ENCODE peak calls at places on chromosomes 5 and 9, in seven cellular contexts. W is HepG2, H is H1, X is GM12878, B is IMR-90, N is endothelial cell of umbilical vein, Y is K562. S is an unnamed sample.

GRCh38 chr5:83050723-83051340 is 26.4 kb downstream of the TMEM167A start:
- DNase-seq in W (no peak), H (no peak), X (no peak), B (no peak), N (no peak), Y (no peak), S (no peak)

GRCh38 chr9:134620751-134621557 is 20.6 kb upstream of the COL5A1 start:
- DNase-seq in W (no peak), H (no peak), X (no peak), B (no peak), N (no peak), Y (no peak), S (no peak)

GRCh38 chr5:119810217-119810616 is 180.9 kb downstream of the FAM170A start:
- DNase-seq in W (no peak), H (no peak), X (no peak), B (no peak), N (no peak), Y (no peak), S (no peak)

GRCh38 chr9:126303488-126303887 is 23.1 kb upstream of the MVB12B start:
- DNase-seq in W (peak; percentile 37), H (no peak), X (no peak), B (no peak), N (no peak), Y (no peak), S (no peak)

GRCh38 chr5:166370928-166371690 is 1920.3 kb upstream of the WWC1 start:
- DNase-seq in W (no peak), H (no peak), X (no peak), B (no peak), N (no peak), Y (no peak), S (no peak)

GRCh38 chr5:26572486-26572885 is 465.9 kb downstream of the CDH9 start:
- DNase-seq in W (no peak), H (no peak), X (no peak), B (no peak), N (no peak), Y (no peak), S (no peak)

GRCh38 chr9:112273826-112274225 is 59.6 kb downstream of the PTBP3 start:
- DNase-seq in W (no peak), H (no peak), X (no peak), B (no peak), N (no peak), Y (no peak), S (no peak)

GRCh38 chr5:135568241-135568640 is 10.6 kb downstream of the CXCL14 start:
- DNase-seq in W (no peak), H (no peak), X (no peak), B (no peak), N (no peak), Y (no peak), S (no peak)

GRCh38 chr9:92236915-92237314 is 56.6 kb downstream of the IARS1 start:
- DNase-seq in W (no peak), H (no peak), X (no peak), B (no peak), N (no peak), Y (no peak), S (no peak)

GRCh38 chr5:90473321-90474234 is 993 bp downstream of the MBLAC2 start:
- DNase-seq in W (peak; percentile 12), H (no peak), X (no peak), B (peak; percentile 18), N (peak; percentile 48), Y (peak; percentile 28), S (no peak)

GRCh38 chr9:112325127-112325526 is 8.3 kb downstream of the PTBP3 start:
- DNase-seq in W (no peak), H (no peak), X (no peak), B (no peak), N (no peak), Y (no peak), S (no peak)

GRCh38 chr5:106374956-106375355 is 1295.8 kb downstream of the EFNA5 start:
- DNase-seq in W (no peak), H (no peak), X (no peak), B (no peak), N (no peak), Y (no peak), S (no peak)

DNA sequence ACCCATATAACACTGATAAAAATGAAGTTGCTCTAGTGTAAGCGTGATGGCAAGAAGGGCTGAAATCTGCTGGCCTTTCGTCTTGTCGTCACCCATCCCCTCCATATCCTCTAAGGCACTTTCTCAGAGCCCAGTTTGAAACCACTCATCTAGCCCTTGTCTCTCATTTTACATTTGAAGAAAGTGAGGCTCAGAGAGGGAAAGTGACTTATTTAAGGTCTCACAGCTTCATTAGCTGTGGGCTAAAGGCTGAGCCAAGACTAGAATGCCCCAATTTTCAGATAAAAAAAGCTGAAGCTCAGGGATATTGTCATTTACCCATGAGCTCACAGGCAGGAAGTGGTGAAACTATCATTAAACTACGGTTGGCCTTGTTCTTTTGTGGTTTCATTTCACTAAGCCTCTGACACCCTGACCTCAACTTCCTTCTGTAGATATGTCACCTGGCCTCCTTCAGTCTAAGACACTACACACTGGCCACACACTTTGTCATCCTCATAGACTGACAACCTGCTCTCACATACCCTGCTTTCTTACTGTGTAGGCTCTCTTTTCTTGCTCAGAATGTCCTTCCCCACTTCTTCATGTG is 176.7 kb upstream of the DMAC1 start:
- DNase-seq in W (no peak), H (no peak), X (peak; percentile 89), B (no peak), N (no peak), Y (no peak), S (no peak)
- TF ChIP-seq POLR2A in W (no peak), H (no peak), X (peak; percentile 35), B (no peak), N (no peak), Y (no peak), S (no peak)

DNA sequence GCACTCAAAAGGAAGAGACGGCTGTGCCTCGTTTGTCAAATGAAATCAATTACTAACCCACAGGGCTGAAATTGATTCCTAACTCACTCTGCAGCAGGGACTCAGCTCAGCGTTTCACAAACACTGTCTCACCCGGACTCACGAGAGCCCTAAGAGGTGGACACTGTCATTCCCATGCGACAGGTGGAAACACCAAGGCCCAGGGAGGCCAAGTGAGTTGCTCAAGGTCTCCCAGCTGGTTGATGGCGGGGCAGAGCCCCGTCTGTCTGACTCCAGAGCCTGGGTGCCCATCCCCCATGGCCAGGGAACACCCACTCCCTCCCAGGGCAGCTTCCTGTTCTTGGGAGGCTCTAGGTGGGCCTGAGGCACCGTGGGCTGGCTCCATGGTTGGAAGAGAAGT is 1.3 kb upstream of the PLPP7 start:
- DNase-seq in W (no peak), H (no peak), X (no peak), B (no peak), N (no peak), Y (no peak), S (no peak)
- H2AFZ ChIP-seq in W (no peak overlapping the region), H (no peak overlapping the region), X (no peak overlapping the region), B (no peak overlapping the region), N (no peak overlapping the region), Y (peak overlapping the region; percentile 38), S (no peak overlapping the region)

GRCh38 chr9:132768932-132769894 is 98.9 kb downstream of the GTF3C4 start:
- DNase-seq in W (peak; percentile 58), H (peak; percentile 34), X (peak; percentile 40), B (peak; percentile 25), N (peak; percentile 68), Y (peak; percentile 54), S (no peak)
- TF ChIP-seq POLR2A in W (peak; percentile 33), H (no peak), X (peak; percentile 54), B (no peak), N (no peak), Y (no peak), S (no peak)

GRCh38 chr5:146050061-146050460 is 55.3 kb downstream of the PLAC8L1 start:
- DNase-seq in W (no peak), H (no peak), X (no peak), B (no peak), N (no peak), Y (no peak), S (no peak)

GRCh38 chr5:146049704-146050026 is 55.7 kb downstream of the PLAC8L1 start:
- DNase-seq in W (no peak), H (no peak), X (no peak), B (no peak), N (no peak), Y (no peak), S (no peak)

GRCh38 chr5:146051678-146052077 is 53.7 kb downstream of the PLAC8L1 start:
- DNase-seq in W (no peak), H (no peak), X (no peak), B (peak; percentile 85), N (no peak), Y (no peak), S (no peak)

GRCh38 chr5:146055432-146055831 is 49.9 kb downstream of the PLAC8L1 start:
- DNase-seq in W (no peak), H (no peak), X (no peak), B (no peak), N (no peak), Y (no peak), S (no peak)

GRCh38 chr5:146052780-146053179 is 52.6 kb downstream of the PLAC8L1 start:
- DNase-seq in W (peak; percentile 19), H (no peak), X (no peak), B (no peak), N (no peak), Y (peak; percentile 34), S (no peak)
- H2AFZ ChIP-seq in W (no peak overlapping the region), H (peak overlapping the region; percentile 61), X (no peak overlapping the region), B (no peak overlapping the region), N (no peak overlapping the region), Y (no peak overlapping the region), S (no peak overlapping the region)

S was measured in HCT116.